ENCODE peak calls at places on chromosomes 12 and 14, in four cellular contexts. Q, K, G and M are unnamed samples.

GRCh38 chr12:67524861-67525499 is 123.6 kb upstream of the DYRK2 start:
- DNase-seq in Q (no peak), K (no peak), G (no peak), M (no peak)

GRCh38 chr12:132561784-132562156 is 48.6 kb downstream of the LRCOL1 start:
- DNase-seq in Q (no peak), K (no peak), G (peak), M (peak)

GRCh38 chr14:32090686-32091085 is 13.6 kb downstream of the ARHGAP5 start:
- DNase-seq in Q (no peak), K (no peak), G (no peak), M (no peak)

GRCh38 chr12:18224745-18225144 is 36.6 kb upstream of the PIK3C2G start:
- DNase-seq in Q (peak), K (no peak), G (no peak), M (no peak)

GRCh38 chr14:57293851-57294837 is 25.4 kb downstream of the AP5M1 start:
- DNase-seq in Q (peak), K (no peak), G (no peak), M (no peak)

GRCh38 chr14:23185046-23185445 is 1.6 kb upstream of the SLC7A8 start:
- DNase-seq in Q (peak), K (no peak), G (no peak), M (no peak)

GRCh38 chr14:64729386-64730060 is 25.3 kb downstream of the PLEKHG3 start:
- DNase-seq in Q (no peak), K (no peak), G (no peak), M (no peak)

GRCh38 chr12:127194176-127194575 is 1072.8 kb upstream of the TMEM132C start:
- DNase-seq in Q (peak), K (no peak), G (no peak), M (no peak)

GRCh38 chr12:27530157-27530922 is 6.3 kb downstream of the PPFIBP1 start:
- DNase-seq in Q (peak), K (no peak), G (no peak), M (no peak)

GRCh38 chr14:32998433-32998832 is 59.8 kb downstream of the NPAS3 start:
- DNase-seq in Q (peak), K (no peak), G (no peak), M (no peak)

GRCh38 chr12:53182836-53183235 is 2.1 kb upstream of the CSAD start:
- DNase-seq in Q (no peak), K (no peak), G (no peak), M (no peak)

GRCh38 chr14:73741386-73741875 is 27.2 kb upstream of the PNMA1 start:
- DNase-seq in Q (peak), K (peak), G (no peak), M (no peak)

GRCh38 chr14:76974365-76974764 is 54.1 kb downstream of the IRF2BPL start:
- DNase-seq in Q (no peak), K (no peak), G (no peak), M (no peak)

GRCh38 chr12:59723520-59723919 is 127.7 kb downstream of the SLC16A7 start:
- DNase-seq in Q (no peak), K (no peak), G (no peak), M (no peak)

GRCh38 chr12:119259483-119259882 is 75.0 kb upstream of the CCDC60 start:
- DNase-seq in Q (no peak), K (no peak), G (peak), M (no peak)

GRCh38 chr12:30694412-30694955 is 1.2 kb downstream of the IPO8 start:
- DNase-seq in Q (no peak), K (no peak), G (peak), M (no peak)

GRCh38 chr12:75714462-75715322 is 203.3 kb upstream of the KRR1 start:
- DNase-seq in Q (no peak), K (no peak), G (no peak), M (no peak)

DNA sequence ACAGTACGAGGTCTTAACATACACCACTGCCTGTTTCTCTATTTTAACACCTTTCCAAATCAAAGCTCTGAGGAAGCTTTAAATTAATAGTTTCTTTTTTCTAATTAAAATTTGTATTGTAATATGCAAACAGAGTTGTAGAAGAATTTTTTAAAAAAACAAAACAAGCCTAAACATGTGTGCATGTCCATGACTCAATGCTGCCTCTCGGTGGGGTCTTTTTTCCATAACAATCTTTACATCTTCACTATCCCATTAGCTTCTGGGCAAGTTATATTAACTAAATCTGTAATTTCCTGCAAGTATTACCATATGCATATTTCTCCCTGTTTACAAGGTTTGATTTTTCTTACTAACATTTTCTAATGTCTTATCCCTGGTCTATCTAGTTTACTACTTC is 143.9 kb upstream of the NAV3 start:
- DNase-seq in Q (peak), K (no peak), G (no peak), M (no peak)
- TF ChIP-seq CTCF in Q (peak), K (no peak), G (no peak), M (no peak)

GRCh38 chr14:105492966-105493871 is 2.2 kb downstream of the TEDC1 start:
- DNase-seq in Q (no peak), K (no peak), G (peak), M (peak)
- TF ChIP-seq CTCF in Q (no peak), K (no peak), G (no peak), M (no peak)

GRCh38 chr14:53151867-53152626 is 1.1 kb downstream of the DDHD1 start:
- DNase-seq in Q (peak), K (peak), G (peak), M (peak)
- TF ChIP-seq CTCF in Q (no peak), K (peak), G (no peak), M (no peak)

DNA sequence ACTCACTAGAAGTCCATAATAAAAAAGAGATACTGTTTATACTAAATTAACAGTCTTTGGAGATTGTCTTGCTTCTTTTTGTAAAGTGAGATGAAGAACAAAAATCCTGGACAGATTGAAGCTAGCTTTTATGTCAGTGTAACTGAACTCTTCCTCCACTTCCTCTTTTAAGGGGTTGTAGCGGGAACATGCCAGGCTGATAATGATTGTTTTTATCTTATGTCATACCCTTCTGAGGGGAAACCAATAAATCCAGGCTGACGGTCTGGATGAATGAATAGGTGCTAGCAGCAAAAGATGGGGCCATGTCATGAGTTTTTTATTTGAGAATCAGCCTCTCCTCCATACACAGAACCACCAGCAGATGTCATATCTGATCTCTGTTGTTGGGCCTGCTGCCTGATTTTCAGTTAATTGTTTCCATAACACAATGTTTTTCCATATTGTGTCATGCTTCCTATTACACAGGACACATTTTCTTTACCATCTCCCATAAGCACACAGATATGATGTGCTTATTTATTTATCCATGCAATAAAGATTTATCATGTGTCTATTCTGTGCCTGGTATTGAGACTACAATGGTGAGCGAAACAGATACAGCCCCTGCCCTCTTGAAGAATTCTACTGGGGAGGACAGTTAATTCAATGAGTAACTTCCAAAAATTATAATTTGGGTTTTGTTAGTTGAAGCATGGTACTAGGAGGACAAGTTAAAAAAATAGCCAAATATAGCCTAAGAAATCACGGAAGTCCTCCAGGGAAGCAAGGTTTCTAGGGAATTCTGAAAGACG is 33.5 kb upstream of the CRY1 start:
- DNase-seq in Q (peak), K (no peak), G (no peak), M (no peak)
- TF ChIP-seq CTCF in Q (peak), K (no peak), G (no peak), M (no peak)

DNA sequence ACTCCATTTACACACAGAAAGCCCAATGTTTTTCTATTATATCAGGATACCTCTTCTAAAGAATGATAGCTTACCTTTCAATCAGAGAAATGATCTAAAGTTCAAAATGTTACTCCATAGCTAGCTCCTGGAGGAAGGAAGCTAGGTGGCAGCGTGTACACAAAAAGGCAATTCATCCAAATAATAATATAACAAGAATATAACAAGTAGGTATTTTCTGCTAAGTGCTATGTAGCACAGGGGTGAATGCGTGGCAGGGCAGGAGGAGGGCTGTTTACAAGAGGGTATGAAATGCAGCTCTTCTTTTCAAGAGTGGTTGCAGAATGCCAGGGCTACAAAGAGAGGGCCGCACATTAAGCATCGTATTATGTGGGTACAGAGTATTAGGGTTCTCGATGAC is 663 bp upstream of the SNAPC1 start:
- DNase-seq in Q (no peak), K (peak), G (no peak), M (no peak)
- TF ChIP-seq CTCF in Q (no peak), K (no peak), G (no peak), M (no peak)

GRCh38 chr14:38016497-38016896 is 191.2 kb upstream of the SSTR1 start:
- DNase-seq in Q (no peak), K (no peak), G (no peak), M (no peak)
- TF ChIP-seq CTCF in Q (no peak), K (no peak), G (peak), M (peak)

GRCh38 chr12:94244165-94245133 is 96.1 kb downstream of the PLXNC1 start:
- DNase-seq in Q (no peak), K (no peak), G (peak), M (no peak)

GRCh38 chr12:94240171-94240570 is 91.8 kb downstream of the PLXNC1 start:
- DNase-seq in Q (no peak), K (no peak), G (peak), M (no peak)

GRCh38 chr12:94239332-94239731 is 91.0 kb downstream of the PLXNC1 start:
- DNase-seq in Q (no peak), K (no peak), G (no peak), M (no peak)

GRCh38 chr12:94245984-94246383 is 97.6 kb downstream of the PLXNC1 start:
- DNase-seq in Q (peak), K (no peak), G (no peak), M (no peak)

DNA sequence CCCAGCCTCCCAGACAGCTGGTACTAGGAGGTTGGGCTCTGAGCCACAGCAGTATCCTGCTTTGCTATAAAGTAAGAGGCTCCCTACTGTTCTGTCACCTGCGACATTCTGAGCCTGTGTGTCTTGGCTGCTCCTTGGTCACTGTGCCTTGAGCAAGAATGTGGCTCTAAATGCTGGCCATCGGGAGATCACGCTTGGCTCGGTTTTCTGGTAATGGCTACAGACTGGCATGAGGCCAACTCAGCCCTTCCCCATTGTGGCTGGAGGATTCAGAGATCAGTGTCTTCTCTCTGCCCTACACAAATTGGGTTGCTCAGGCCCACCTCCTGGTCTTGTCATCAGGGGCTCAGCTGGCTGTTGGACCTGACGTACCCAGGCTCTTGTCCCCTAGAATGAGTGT is 94.5 kb downstream of the PLXNC1 start:
- DNase-seq in Q (no peak), K (no peak), G (no peak), M (no peak)
- TF ChIP-seq CTCF in Q (no peak), K (no peak), G (no peak), M (no peak)